ENCODE peak calls at places on chromosomes 6 and 20, in eight cellular contexts. V, P, T, O, A, U, S and F are unnamed samples.

GRCh38 chr6:43807228-43808061 is 37.4 kb downstream of the VEGFA start:
- DNase-seq in V (peak; percentile 32), P (no peak), T (no peak), O (no peak), A (no peak), U (peak; percentile 35), S (no peak), F (no peak)

GRCh38 chr20:35739294-35740163 is 2.5 kb downstream of the RBM39 start:
- DNase-seq in V (peak; percentile 10), P (peak; percentile 46), T (no peak), O (no peak), A (peak; percentile 66), U (peak; percentile 51), S (peak; percentile 62), F (peak; percentile 34)

GRCh38 chr20:41178904-41179432 is 41.6 kb downstream of the PLCG1 start:
- DNase-seq in V (peak; percentile 23), P (no peak), T (no peak), O (peak; percentile 65), A (no peak), U (no peak), S (no peak), F (peak; percentile 41)

GRCh38 chr6:118203421-118204000 is 296.4 kb downstream of the SLC35F1 start:
- DNase-seq in V (no peak), P (no peak), T (no peak), O (no peak), A (no peak), U (no peak), S (no peak), F (no peak)

GRCh38 chr6:1491025-1491424 is 101.6 kb downstream of the FOXF2 start:
- DNase-seq in V (no peak), P (no peak), T (no peak), O (no peak), A (no peak), U (no peak), S (no peak), F (no peak)

GRCh38 chr6:5672581-5673011 is 334.1 kb downstream of the NRN1 start:
- DNase-seq in V (peak; percentile 25), P (peak; percentile 82), T (peak; percentile 55), O (no peak), A (no peak), U (peak; percentile 93), S (peak; percentile 93), F (peak; percentile 80)

GRCh38 chr6:70415247-70415646 is 1.9 kb downstream of the FAM135A start:
- DNase-seq in V (no peak), P (no peak), T (no peak), O (no peak), A (peak; percentile 7), U (no peak), S (no peak), F (no peak)

GRCh38 chr6:136123464-136123863 is 126.6 kb downstream of the MTFR2 start:
- DNase-seq in V (no peak), P (peak; percentile 60), T (peak; percentile 11), O (no peak), A (no peak), U (peak; percentile 58), S (peak; percentile 63), F (no peak)

DNA sequence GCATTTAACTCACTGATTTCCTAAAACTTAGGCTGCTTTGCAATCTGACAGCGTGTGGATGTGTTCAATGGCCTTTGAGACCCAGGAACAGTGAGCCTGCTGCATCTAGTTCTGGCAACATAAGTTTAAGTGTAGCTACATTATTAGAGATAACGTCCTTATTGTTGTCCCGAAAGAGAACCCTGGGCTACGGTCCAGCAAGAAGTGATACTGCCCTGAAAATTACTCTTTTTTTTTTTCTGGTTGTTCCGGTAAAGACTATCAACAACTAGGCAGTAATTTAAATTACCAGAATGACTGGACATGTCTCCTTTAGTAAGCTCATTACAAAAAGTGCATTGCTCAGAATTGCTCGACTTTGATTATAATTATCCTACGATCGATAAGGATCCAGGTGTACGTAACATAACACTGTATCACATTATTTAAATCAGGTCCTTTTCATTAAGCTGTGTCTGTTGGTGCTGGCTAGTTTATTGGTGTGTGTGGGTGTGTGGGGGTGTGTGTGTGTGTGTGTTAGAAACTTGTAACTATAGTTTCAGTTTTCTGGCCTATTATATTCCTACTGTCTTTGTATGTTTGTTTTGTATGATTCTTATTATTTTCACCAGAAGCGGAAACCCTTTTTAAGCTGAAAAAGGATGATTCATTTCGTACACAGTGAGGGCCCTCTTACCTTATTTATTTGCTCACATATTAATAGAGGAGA is 3.0 kb downstream of the TSHZ2 start:
- DNase-seq in V (no peak), P (peak; percentile 38), T (no peak), O (no peak), A (peak; percentile 29), U (no peak), S (peak; percentile 34), F (no peak)
- H3K4me3 ChIP-seq in V (no peak overlapping the region), P (no peak overlapping the region), T (no peak overlapping the region), O (peak overlapping the region; percentile 70), A (peak overlapping the region; percentile 81), U (peak overlapping the region; percentile 67), S (peak overlapping the region; percentile 29), F (no peak overlapping the region)

DNA sequence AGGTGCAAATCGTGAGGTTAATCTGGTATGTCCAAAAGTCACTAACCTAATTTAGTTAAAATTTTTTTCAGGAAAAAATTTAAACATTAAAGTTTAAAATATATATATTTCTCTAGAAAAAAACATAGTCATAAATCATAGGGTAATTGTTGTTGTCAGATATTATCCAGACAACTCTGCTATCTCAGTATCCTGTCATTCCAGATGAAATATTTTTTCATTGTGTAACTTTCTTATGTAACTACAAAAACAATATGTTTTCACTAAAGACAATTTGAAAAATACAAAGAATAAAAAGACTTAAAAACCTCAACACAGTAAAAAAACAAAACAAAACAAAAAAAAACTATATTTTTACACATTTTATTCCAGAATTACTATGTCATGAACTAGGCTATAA is 57.6 kb downstream of the TENT5A start:
- DNase-seq in V (no peak), P (no peak), T (no peak), O (no peak), A (no peak), U (no peak), S (no peak), F (no peak)
- H3K4me3 ChIP-seq in V (no peak overlapping the region), P (no peak overlapping the region), T (no peak overlapping the region), O (no peak overlapping the region), A (no peak overlapping the region), U (no peak overlapping the region), S (no peak overlapping the region), F (no peak overlapping the region)

GRCh38 chr6:105592329-105592728 is 189.4 kb upstream of the PREP start:
- DNase-seq in V (no peak), P (peak; percentile 95), T (peak; percentile 63), O (no peak), A (no peak), U (peak; percentile 77), S (peak; percentile 97), F (peak; percentile 90)

GRCh38 chr6:105588116-105588710 is 185.3 kb upstream of the PREP start:
- DNase-seq in V (no peak), P (no peak), T (no peak), O (no peak), A (no peak), U (no peak), S (no peak), F (no peak)

GRCh38 chr6:105591053-105591452 is 188.2 kb upstream of the PREP start:
- DNase-seq in V (no peak), P (peak; percentile 53), T (no peak), O (no peak), A (peak; percentile 51), U (no peak), S (peak; percentile 57), F (no peak)

GRCh38 chr6:105593056-105593455 is 190.2 kb upstream of the PREP start:
- DNase-seq in V (no peak), P (peak; percentile 68), T (no peak), O (no peak), A (no peak), U (peak; percentile 35), S (peak; percentile 65), F (no peak)

GRCh38 chr6:105587349-105588115 is 184.7 kb upstream of the PREP start:
- DNase-seq in V (no peak), P (peak; percentile 84), T (no peak), O (no peak), A (no peak), U (peak; percentile 71), S (peak; percentile 50), F (no peak)
- H3K4me3 ChIP-seq in V (no peak overlapping the region), P (peak overlapping the region; percentile 34), T (no peak overlapping the region), O (no peak overlapping the region), A (no peak overlapping the region), U (no peak overlapping the region), S (no peak overlapping the region), F (no peak overlapping the region)

DNA sequence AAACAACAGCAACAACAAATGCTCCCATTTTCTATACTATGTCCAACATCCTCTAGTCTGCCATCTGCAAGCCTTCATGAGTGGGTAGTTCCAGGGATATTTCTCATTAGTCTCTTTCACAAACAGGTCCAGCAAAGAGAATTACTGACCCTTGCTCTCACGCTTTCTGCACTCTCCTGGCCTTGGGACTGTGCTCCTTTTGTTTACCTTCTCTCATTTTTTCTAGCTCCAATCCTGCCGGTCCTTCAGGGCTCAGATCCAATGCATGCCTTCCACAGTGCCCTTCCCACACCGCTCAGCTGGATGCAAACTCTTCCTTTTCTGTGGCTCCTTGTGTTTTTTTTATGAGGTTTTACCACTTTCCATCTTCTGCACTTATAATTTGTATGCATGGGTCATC is 47.2 kb downstream of the ADTRP start:
- DNase-seq in V (no peak), P (no peak), T (no peak), O (no peak), A (no peak), U (no peak), S (no peak), F (no peak)
- H3K4me3 ChIP-seq in V (no peak overlapping the region), P (no peak overlapping the region), T (no peak overlapping the region), O (peak overlapping the region; percentile 30), A (no peak overlapping the region), U (no peak overlapping the region), S (no peak overlapping the region), F (no peak overlapping the region)

GRCh38 chr20:18728867-18729224 is 84.7 kb upstream of the SCP2D1 start:
- DNase-seq in V (no peak), P (no peak), T (no peak), O (no peak), A (no peak), U (no peak), S (no peak), F (no peak)
- H3K4me3 ChIP-seq in V (no peak overlapping the region), P (no peak overlapping the region), T (no peak overlapping the region), O (no peak overlapping the region), A (no peak overlapping the region), U (no peak overlapping the region), S (no peak overlapping the region), F (no peak overlapping the region)

DNA sequence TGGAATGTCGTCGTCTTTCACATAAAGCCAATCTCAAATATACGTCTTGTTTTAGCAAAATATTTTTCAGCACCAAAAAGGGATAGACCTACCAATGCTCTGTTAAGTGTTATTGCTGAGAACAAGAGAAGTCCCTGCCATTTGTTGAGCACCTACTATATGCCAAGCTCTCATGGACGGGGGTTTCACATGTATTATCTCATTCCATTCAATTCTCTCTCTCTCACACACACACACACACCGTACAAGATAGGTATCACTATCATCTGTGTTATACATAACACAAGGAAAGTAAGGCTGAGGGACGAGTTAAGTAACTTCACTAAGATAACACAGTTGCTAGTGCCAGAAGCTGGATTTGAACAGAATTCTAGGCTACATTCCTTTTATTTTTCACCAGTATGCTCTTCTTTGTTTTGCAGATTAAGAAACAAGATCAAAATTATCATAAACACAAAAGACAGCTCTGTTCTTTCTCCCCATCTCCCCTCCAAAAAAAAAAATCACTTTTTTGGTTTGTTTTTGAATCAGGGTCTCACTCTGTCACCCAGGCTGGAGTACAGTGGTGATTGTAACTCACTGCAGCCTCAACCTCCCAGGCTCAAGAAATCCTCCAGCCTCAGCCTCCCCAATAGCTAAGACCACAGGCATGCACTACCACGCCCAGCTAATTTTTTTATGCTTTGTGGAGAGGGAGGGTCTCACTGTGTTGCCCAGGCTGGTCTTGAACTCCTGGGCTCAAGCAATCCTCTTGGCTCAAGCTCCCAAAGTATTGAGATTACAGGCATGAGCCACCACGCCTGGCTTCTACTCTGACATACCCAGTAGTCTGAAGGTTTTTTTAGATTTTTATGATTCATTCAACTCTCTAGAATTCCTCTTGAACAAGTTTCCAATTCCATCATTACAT is 1.0 kb upstream of the ARHGAP18 start:
- DNase-seq in V (no peak), P (no peak), T (no peak), O (no peak), A (no peak), U (no peak), S (no peak), F (no peak)
- H3K4me3 ChIP-seq in V (peak overlapping the region; percentile 55), P (peak overlapping the region; percentile 73), T (peak overlapping the region; percentile 80), O (peak overlapping the region; percentile 77), A (peak overlapping the region; percentile 96), U (peak overlapping the region; percentile 84), S (peak overlapping the region; percentile 83), F (peak overlapping the region; percentile 78)